ENCODE peak calls at places on chromosomes 3 and 15, in five cellular contexts. M is NCI-H1105, N is cardiac fibroblast, K is GM12864, T is non-pigmented ciliary epithelial cell. Y is an unnamed sample.

GRCh38 chr15:74200394-74200793 is 2.2 kb downstream of the STRA6 start:
- DNase-seq in M (no peak), T (no peak), N (peak), K (no peak), Y (no peak)

GRCh38 chr3:174547801-174548200 is 311.3 kb upstream of the NAALADL2 start:
- DNase-seq in N (no peak), M (no peak), T (no peak), K (no peak), Y (no peak)

GRCh38 chr3:188205992-188206416 is 52.0 kb downstream of the LPP start:
- DNase-seq in M (no peak), T (no peak), K (no peak), N (no peak), Y (no peak)

GRCh38 chr15:93141373-93141790 is 52.4 kb upstream of the RGMA start:
- DNase-seq in M (no peak), T (no peak), K (no peak), N (no peak), Y (no peak)

GRCh38 chr3:10744098-10744465 is 71.9 kb upstream of the SLC6A11 start:
- DNase-seq in K (no peak), N (no peak), T (no peak), M (no peak), Y (no peak)

GRCh38 chr15:39767921-39768320 is 14.7 kb downstream of the FSIP1 start:
- DNase-seq in T (no peak), K (no peak), M (no peak), N (no peak), Y (no peak)

GRCh38 chr3:8371085-8371551 is 130.5 kb upstream of the LMCD1 start:
- DNase-seq in M (no peak), K (no peak), T (peak), N (peak), Y (no peak)

GRCh38 chr15:69074011-69074842 is 59.7 kb downstream of the NOX5 start:
- DNase-seq in K (no peak), T (no peak), N (peak), M (peak), Y (peak)

GRCh38 chr3:131091768-131092167 is 65.1 kb downstream of the NEK11 start:
- DNase-seq in T (no peak), K (no peak), N (no peak), M (no peak), Y (peak)

Y was measured in NCI-H2081.